ENCODE peak calls at places on chromosomes 13 and 19, in seven cellular contexts. V, N, Q, U, S, Z and O are unnamed samples.
A peak's percentile ranks its signal among the peaks of the same experiment; 100 is the strongest.

GRCh38 chr19:50722248-50723013 is 733 bp upstream of the CLEC11A start:
- DNase-seq in S (no peak), Q (no peak), V (no peak), N (peak; percentile 37), Z (no peak), U (no peak), O (no peak)

GRCh38 chr19:4051175-4052101 is 15.3 kb downstream of the ZBTB7A start:
- DNase-seq in S (no peak), U (peak; percentile 50), N (peak; percentile 62), Z (no peak), Q (no peak), V (peak; percentile 74), O (no peak)

GRCh38 chr13:111957913-111958450 is 109.0 kb upstream of the SOX1 start:
- DNase-seq in V (no peak), Z (peak; percentile 20), S (no peak), N (no peak), U (no peak), Q (no peak), O (no peak)

GRCh38 chr19:19529783-19530422 is 1.2 kb downstream of the YJEFN3 start:
- DNase-seq in Z (no peak), Q (no peak), N (no peak), V (no peak), U (no peak), S (no peak), O (no peak)

GRCh38 chr13:48006396-48006795 is 5.3 kb upstream of the SUCLA2 start:
- DNase-seq in Z (no peak), U (peak; percentile 5), Q (no peak), V (no peak), S (no peak), N (peak; percentile 5), O (no peak)

GRCh38 chr19:34662919-34663318 is 14.0 kb downstream of the SCGB2B2 start:
- DNase-seq in V (no peak), S (peak; percentile 6), U (no peak), N (peak; percentile 19), Z (no peak), Q (no peak), O (no peak)

GRCh38 chr19:43651758-43652545 is 12.3 kb upstream of the CADM4 start:
- DNase-seq in U (peak; percentile 78), N (peak; percentile 69), Q (no peak), V (peak; percentile 62), Z (peak; percentile 66), S (peak; percentile 20), O (peak; percentile 76)

GRCh38 chr13:112658807-112659206 is 31.0 kb upstream of the ATP11A start:
- DNase-seq in Z (no peak), Q (no peak), N (peak; percentile 8), V (peak; percentile 62), S (no peak), U (peak; percentile 31), O (no peak)

GRCh38 chr13:99993660-99994455 is 12.3 kb downstream of the ZIC2 start:
- DNase-seq in N (no peak), Z (no peak), V (no peak), S (no peak), Q (no peak), U (no peak), O (no peak)

GRCh38 chr19:40519352-40520322 is 52.8 kb downstream of the SPTBN4 start:
- DNase-seq in Z (peak; percentile 26), V (peak; percentile 29), S (no peak), U (peak; percentile 47), Q (no peak), N (peak; percentile 50), O (no peak)

GRCh38 chr13:88281846-88282245 is 610.7 kb downstream of the SLITRK5 start:
- DNase-seq in S (no peak), N (no peak), U (peak; percentile 9), V (no peak), Z (no peak), Q (no peak), O (no peak)

GRCh38 chr19:3538965-3539742 is at the start of gene TEKTIP1:
- DNase-seq in S (no peak), N (no peak), Z (no peak), V (no peak), U (no peak), Q (no peak), O (no peak)

GRCh38 chr13:108948269-108948671 is 318.9 kb downstream of the MYO16 start:
- DNase-seq in Q (no peak), S (no peak), N (no peak), V (no peak), U (no peak), Z (no peak), O (no peak)

GRCh38 chr19:51784922-51785690 is 9.9 kb upstream of the FPR3 start:
- DNase-seq in V (peak; percentile 99), S (no peak), Z (no peak), N (peak; percentile 63), U (no peak), Q (no peak), O (peak; percentile 11)

GRCh38 chr13:93881418-93881817 is 598.1 kb downstream of the DCT start:
- DNase-seq in S (no peak), U (no peak), N (peak; percentile 6), Q (no peak), Z (no peak), V (no peak), O (no peak)

GRCh38 chr19:41478875-41479756 is 36.2 kb downstream of the ERICH4 start:
- DNase-seq in N (no peak), Z (no peak), S (no peak), V (peak; percentile 3), Q (no peak), U (no peak), O (no peak)

GRCh38 chr13:44169018-44169909 is 204.4 kb upstream of the SERP2 start:
- DNase-seq in Z (no peak), V (no peak), N (peak; percentile 77), Q (no peak), U (peak; percentile 15), S (no peak), O (no peak)

GRCh38 chr13:85665286-85665685 is 133.9 kb downstream of the SLITRK6 start:
- DNase-seq in Z (no peak), S (no peak), N (peak; percentile 3), V (no peak), Q (no peak), U (peak; percentile 22), O (no peak)

GRCh38 chr13:21511841-21512240 is 52.7 kb upstream of the ZDHHC20 start:
- DNase-seq in U (peak; percentile 58), Z (no peak), Q (no peak), S (no peak), V (no peak), N (peak; percentile 6), O (no peak)

GRCh38 chr19:17576758-17577532 is 21.5 kb downstream of the COLGALT1 start:
- DNase-seq in Z (no peak), V (peak; percentile 74), N (peak; percentile 17), S (no peak), Q (no peak), U (no peak), O (peak; percentile 29)

GRCh38 chr19:16037424-16038195 is 38.7 kb upstream of the TPM4 start:
- DNase-seq in U (no peak), V (no peak), N (no peak), Z (no peak), S (no peak), Q (no peak), O (no peak)

GRCh38 chr19:36115453-36116343 is at the start of gene TBCB:
- DNase-seq in V (peak; percentile 16), Z (peak; percentile 84), S (peak; percentile 39), N (no peak), U (no peak), Q (peak; percentile 78), O (no peak)

GRCh38 chr19:3494559-3494958 is 5.9 kb downstream of the DOHH start:
- DNase-seq in N (no peak), V (no peak), Z (peak; percentile 52), Q (no peak), U (no peak), S (no peak), O (no peak)

GRCh38 chr13:49676581-49677298 is 14.5 kb downstream of the EBPL start:
- DNase-seq in S (no peak), N (no peak), Q (no peak), Z (no peak), V (no peak), U (no peak), O (no peak)

GRCh38 chr13:93298741-93299140 is 72.1 kb downstream of the GPC6 start:
- DNase-seq in N (no peak), Q (no peak), V (no peak), U (peak; percentile 18), S (no peak), Z (no peak), O (no peak)

GRCh38 chr13:101115762-101116161 is 300.5 kb downstream of the NALCN start:
- DNase-seq in V (peak; percentile 16), S (no peak), U (peak; percentile 51), Z (no peak), N (peak; percentile 3), Q (no peak), O (no peak)

GRCh38 chr19:56880592-56881190 is 40.2 kb upstream of the PEG3 start:
- DNase-seq in V (no peak), Q (no peak), S (no peak), U (no peak), Z (no peak), N (no peak), O (no peak)

GRCh38 chr19:12783226-12783848 is 7.9 kb upstream of the JUNB start:
- DNase-seq in U (no peak), Z (no peak), V (no peak), S (no peak), Q (no peak), N (no peak), O (no peak)

GRCh38 chr19:58154287-58154678 is 3.7 kb upstream of the ZNF329 start:
- DNase-seq in Q (no peak), Z (peak; percentile 26), U (peak; percentile 64), V (peak; percentile 40), S (no peak), N (peak; percentile 64), O (peak; percentile 46)

GRCh38 chr13:74683411-74683810 is 549.2 kb upstream of the KLF12 start:
- DNase-seq in U (no peak), Z (no peak), N (peak; percentile 13), Q (no peak), V (peak; percentile 14), S (no peak), O (no peak)

GRCh38 chr13:99978781-99979452 is 2.7 kb upstream of the ZIC2 start:
- DNase-seq in Z (no peak), Q (no peak), N (no peak), S (peak; percentile 37), U (peak; percentile 63), V (no peak), O (no peak)

GRCh38 chr19:17957887-17958286 is 9.0 kb upstream of the KCNN1 start:
- DNase-seq in N (no peak), V (no peak), Q (no peak), Z (no peak), U (no peak), S (no peak), O (no peak)

GRCh38 chr19:32708457-32708856 is 11.1 kb upstream of the TDRD12 start:
- DNase-seq in Q (no peak), U (no peak), S (no peak), N (no peak), Z (no peak), V (no peak), O (no peak)

GRCh38 chr19:11881151-11881800 is 6.3 kb upstream of the ZNF69 start:
- DNase-seq in Z (peak; percentile 76), U (peak; percentile 67), Q (peak; percentile 27), S (peak; percentile 45), V (peak; percentile 55), N (peak; percentile 62), O (peak; percentile 79)

GRCh38 chr19:20186163-20186562 is 19.1 kb downstream of the ZNF486 start:
- DNase-seq in Z (no peak), N (no peak), V (no peak), Q (no peak), S (no peak), U (no peak), O (peak; percentile 11)

GRCh38 chr13:35978607-35979316 is 152.4 kb downstream of the DCLK1 start:
- DNase-seq in V (peak; percentile 69), U (peak; percentile 86), Q (no peak), Z (no peak), N (peak; percentile 69), S (peak; percentile 15), O (peak; percentile 35)

GRCh38 chr13:28558126-28558525 is 63.2 kb upstream of the FLT1 start:
- DNase-seq in Z (no peak), V (peak; percentile 82), S (no peak), U (peak; percentile 88), Q (no peak), N (peak; percentile 98), O (no peak)

GRCh38 chr19:16778796-16779411 is 50.3 kb upstream of the SIN3B start:
- DNase-seq in Z (peak; percentile 37), V (peak; percentile 47), N (peak; percentile 77), Q (no peak), U (peak; percentile 59), S (peak; percentile 2), O (peak; percentile 39)